ENCODE peak calls at places on chromosomes 11 and 22, in ten cellular contexts. M is CD8-positive, alpha-beta memory T cell; C is uterus; A is stromal cell of bone marrow; F is AG10803; P is AG08395; B is hypothalamus; U is ureter; O is epithelial cell of esophagus; K is NCI-H2171 treated with DMSO at 0.1 percent for 48 hours. Z is an unnamed sample.

GRCh38 chr11:126596474-126596873 is 241.0 kb downstream of the ST3GAL4 start:
- DNase-seq in M (no peak), O (no peak), K (no peak), A (no peak), C (no peak), B (no peak), F (no peak), U (no peak), P (no peak), Z (no peak)

GRCh38 chr22:45473626-45474237 is 29.0 kb upstream of the FBLN1 start:
- DNase-seq in O (no peak), M (no peak), B (no peak), A (no peak), F (no peak), C (no peak), P (no peak), U (no peak), K (peak), Z (no peak)

GRCh38 chr11:31830406-31830805 is 19.3 kb upstream of the PAX6 start:
- DNase-seq in O (no peak), M (no peak), U (no peak), K (no peak), P (no peak), F (no peak), B (no peak), C (no peak), A (no peak), Z (no peak)

GRCh38 chr11:67060111-67060522 is 3.5 kb downstream of the RHOD start:
- DNase-seq in M (no peak), C (no peak), F (no peak), O (peak), U (no peak), A (no peak), P (no peak), K (no peak), B (no peak), Z (no peak)

GRCh38 chr11:106642331-106642730 is 375.9 kb downstream of the GUCY1A2 start:
- DNase-seq in K (no peak), F (no peak), P (no peak), A (no peak), C (no peak), U (no peak), O (peak), B (no peak), M (no peak), Z (no peak)

GRCh38 chr11:1546536-1547466 is 25.3 kb downstream of the DUSP8 start:
- DNase-seq in M (peak), C (peak), P (peak), A (no peak), O (peak), B (no peak), K (peak), F (no peak), U (no peak), Z (peak)

GRCh38 chr11:47467372-47467771 is 18.4 kb upstream of the RAPSN start:
- DNase-seq in B (no peak), K (peak), C (no peak), A (no peak), F (no peak), P (no peak), M (no peak), U (no peak), O (no peak), Z (peak)

GRCh38 chr11:1920128-1920908 is 815 bp downstream of the TNNT3 start:
- DNase-seq in A (no peak), F (no peak), O (no peak), U (no peak), P (no peak), C (no peak), M (no peak), K (no peak), B (no peak), Z (no peak)

GRCh38 chr22:43197271-43197941 is 10.5 kb upstream of the TTLL12 start:
- DNase-seq in K (no peak), M (no peak), P (peak), O (no peak), B (no peak), A (no peak), C (no peak), F (peak), U (no peak), Z (no peak)

GRCh38 chr22:46810856-46811786 is 48.7 kb downstream of the TBC1D22A start:
- DNase-seq in P (no peak), C (no peak), F (no peak), K (no peak), U (no peak), B (no peak), M (no peak), A (no peak), O (no peak), Z (no peak)

GRCh38 chr11:15988693-15989231 is 367.6 kb downstream of the SOX6 start:
- DNase-seq in U (no peak), O (no peak), K (no peak), C (no peak), P (no peak), M (no peak), F (no peak), B (no peak), A (no peak), Z (no peak)